ENCODE peak calls at places on chromosomes 1 and 21, in five cellular contexts. P, O, W, M and V are unnamed samples.

GRCh38 chr21:31235671-31236450 is 108.2 kb downstream of the TIAM1 start:
- DNase-seq in P (no peak), M (no peak), O (no peak), W (no peak), V (no peak)

GRCh38 chr1:101300916-101301315 is 64.1 kb downstream of the S1PR1 start:
- DNase-seq in W (no peak), P (no peak), M (no peak), O (no peak), V (no peak)

GRCh38 chr21:14259669-14260458 is 43.9 kb downstream of the RBM11 start:
- DNase-seq in P (no peak), W (no peak), O (no peak), M (no peak), V (no peak)

GRCh38 chr1:12407050-12407961 is 177.5 kb downstream of the VPS13D start:
- DNase-seq in W (no peak), M (no peak), O (no peak), P (no peak), V (no peak)

GRCh38 chr1:67134692-67135091 is at the start of gene C1orf141:
- DNase-seq in P (no peak), M (no peak), O (no peak), W (no peak), V (no peak)

GRCh38 chr1:35557118-35557610 is at the start of gene KIAA0319L:
- DNase-seq in W (peak; percentile 94), P (peak; percentile 92), O (peak; percentile 88), M (peak; percentile 90), V (peak; percentile 39)

GRCh38 chr1:97094257-97094972 is 372.8 kb downstream of the PTBP2 start:
- DNase-seq in W (no peak), O (no peak), P (no peak), M (no peak), V (no peak)

GRCh38 chr1:43560286-43560685 is 29.6 kb downstream of the PTPRF start:
- DNase-seq in O (no peak), P (no peak), M (no peak), W (no peak), V (no peak)

GRCh38 chr1:9201421-9202239 is 32.9 kb upstream of the H6PD start:
- DNase-seq in P (no peak), O (no peak), M (peak; percentile 18), W (peak; percentile 76), V (no peak)

GRCh38 chr1:89822109-89822962 is 1.5 kb downstream of the LRRC8D start:
- DNase-seq in O (no peak), M (peak; percentile 21), W (no peak), P (peak; percentile 20), V (no peak)

GRCh38 chr1:15436881-15437449 is 1.3 kb upstream of the CTRC start:
- DNase-seq in W (no peak), O (no peak), M (no peak), P (no peak), V (no peak)

GRCh38 chr1:145962157-145963102 is 1.9 kb downstream of the ANKRD34A start:
- DNase-seq in P (peak; percentile 48), M (peak; percentile 38), O (no peak), W (peak; percentile 83), V (no peak)

GRCh38 chr1:88009916-88010315 is 674.2 kb upstream of the PKN2 start:
- DNase-seq in O (no peak), M (no peak), P (no peak), W (no peak), V (no peak)

GRCh38 chr1:62271932-62272728 is 47.1 kb downstream of the KANK4 start:
- DNase-seq in P (no peak), M (no peak), O (no peak), W (no peak), V (peak; percentile 40)

GRCh38 chr1:22738522-22738921 is 27.9 kb downstream of the EPHB2 start:
- DNase-seq in O (no peak), M (no peak), P (no peak), W (no peak), V (no peak)

GRCh38 chr1:56547473-56547872 is 31.9 kb downstream of the PLPP3 start:
- DNase-seq in P (no peak), O (no peak), W (no peak), M (no peak), V (no peak)

DNA sequence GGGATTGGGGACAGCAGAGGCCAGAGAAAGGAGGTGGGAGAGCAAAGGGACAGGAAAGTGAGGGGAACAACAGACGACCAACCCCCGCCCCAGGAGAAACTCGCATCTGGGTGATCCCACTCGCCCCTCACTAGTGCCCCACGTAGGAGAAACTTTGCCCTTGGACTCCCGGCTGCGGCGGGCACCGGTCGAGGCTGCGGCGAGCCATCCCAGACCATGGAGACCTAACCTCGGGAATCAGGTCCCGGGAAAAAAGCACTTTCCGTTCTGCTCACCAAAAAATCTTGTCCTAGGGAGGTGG is 2.6 kb downstream of the GFI1 start:
- DNase-seq in W (no peak), P (no peak), O (no peak), M (no peak), V (no peak)
- H3K27me3 ChIP-seq in W (peaks cover 86% of the 10 kb centered on the region), P (peaks cover 59% of the 10 kb centered on the region), O (peaks cover 55% of the 10 kb centered on the region), M (peaks cover 100% of the 10 kb centered on the region), V (peaks cover 98% of the 10 kb centered on the region)

GRCh38 chr1:230985711-230986110 is 6.8 kb downstream of the ARV1 start:
- DNase-seq in O (no peak), M (peak; percentile 71), W (no peak), P (no peak), V (no peak)

GRCh38 chr1:230982698-230983097 is 3.8 kb downstream of the ARV1 start:
- DNase-seq in O (no peak), P (no peak), M (no peak), W (no peak), V (no peak)

GRCh38 chr1:230986976-230987375 is 8.1 kb downstream of the ARV1 start:
- DNase-seq in W (no peak), O (no peak), P (no peak), M (no peak), V (no peak)

GRCh38 chr1:230987446-230987845 is 8.6 kb downstream of the ARV1 start:
- DNase-seq in P (no peak), W (no peak), O (no peak), M (no peak), V (no peak)

GRCh38 chr1:230983811-230984210 is 4.9 kb downstream of the ARV1 start:
- DNase-seq in M (no peak), O (no peak), W (no peak), P (no peak), V (no peak)
- H3K27me3 ChIP-seq in M (no peaks in the 10 kb centered on the region), O (no peaks in the 10 kb centered on the region), W (no peaks in the 10 kb centered on the region), P (no peaks in the 10 kb centered on the region), V (no peaks in the 10 kb centered on the region)

GRCh38 chr1:2972011-2972878 is 49.0 kb upstream of the ACTRT2 start:
- DNase-seq in P (peak; percentile 14), M (no peak), O (no peak), W (peak; percentile 60), V (no peak)

GRCh38 chr1:2971146-2971501 is 50.1 kb upstream of the ACTRT2 start:
- DNase-seq in O (no peak), P (peak; percentile 7), M (no peak), W (peak; percentile 61), V (no peak)

GRCh38 chr1:2970311-2971145 is 50.7 kb upstream of the ACTRT2 start:
- DNase-seq in P (peak; percentile 3), M (no peak), W (peak; percentile 31), O (no peak), V (no peak)

GRCh38 chr1:2972879-2973575 is 48.2 kb upstream of the ACTRT2 start:
- DNase-seq in P (peak; percentile 11), M (no peak), O (peak; percentile 26), W (peak; percentile 51), V (no peak)

DNA sequence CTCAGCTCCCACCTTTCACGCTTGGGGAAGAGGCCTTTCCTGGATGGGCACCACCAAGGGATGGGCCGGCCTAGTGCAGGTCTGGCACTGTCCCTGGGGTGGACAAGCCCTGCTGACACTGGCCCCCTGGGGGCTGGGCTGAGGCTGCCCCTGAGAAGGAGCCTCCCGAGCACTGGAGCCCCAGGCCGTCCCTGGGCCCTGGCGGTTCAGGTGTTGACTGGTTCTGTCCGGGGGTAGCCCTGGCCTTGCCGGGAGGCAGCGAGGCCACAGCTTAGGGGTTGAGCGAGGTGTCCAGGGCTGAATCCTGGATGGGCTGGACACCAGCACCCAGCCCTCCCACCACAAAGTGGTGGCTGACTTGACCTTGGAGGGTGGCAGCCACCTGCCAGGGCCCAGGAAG is 49.7 kb upstream of the ACTRT2 start:
- DNase-seq in P (peak; percentile 13), M (no peak), W (peak; percentile 59), O (peak; percentile 24), V (no peak)
- H3K27me3 ChIP-seq in P (no peaks in the 10 kb centered on the region), M (peaks cover 37% of the 10 kb centered on the region), W (peaks cover 16% of the 10 kb centered on the region), O (no peaks in the 10 kb centered on the region), V (peaks cover 8% of the 10 kb centered on the region)

GRCh38 chr1:156625436-156626078 is 6.3 kb downstream of the HAPLN2 start:
- DNase-seq in W (peak; percentile 77), M (peak; percentile 61), P (peak; percentile 54), O (peak; percentile 61), V (peak; percentile 85)
- H3K27me3 ChIP-seq in W (peaks cover 58% of the 10 kb centered on the region), M (peaks cover 91% of the 10 kb centered on the region), P (peaks cover 15% of the 10 kb centered on the region), O (peaks cover 21% of the 10 kb centered on the region), V (peaks cover 19% of the 10 kb centered on the region)

DNA sequence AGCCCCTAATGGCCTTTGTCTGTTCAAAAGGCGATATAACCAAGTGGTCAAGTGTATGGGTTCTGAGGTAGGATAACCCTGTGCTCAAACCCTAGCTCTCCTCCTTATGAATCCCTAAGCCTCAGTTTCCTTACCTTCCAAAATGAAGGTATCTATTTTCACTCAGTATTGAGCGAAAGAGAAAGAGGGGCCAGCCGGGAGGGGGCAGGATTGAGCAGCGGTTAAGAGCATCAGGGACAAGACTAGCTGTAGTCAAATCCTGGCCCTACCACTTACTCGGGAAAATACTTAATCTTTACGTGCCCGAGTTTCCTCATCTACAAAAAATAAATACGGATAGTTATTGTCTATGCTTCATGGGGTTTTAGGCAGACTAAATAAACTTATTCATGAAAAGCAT is 25.7 kb downstream of the LY9 start:
- DNase-seq in O (no peak), W (no peak), P (no peak), M (no peak), V (peak; percentile 21)
- H3K27me3 ChIP-seq in O (no peaks in the 10 kb centered on the region), W (peaks cover 3% of the 10 kb centered on the region), P (no peaks in the 10 kb centered on the region), M (no peaks in the 10 kb centered on the region), V (no peaks in the 10 kb centered on the region)

DNA sequence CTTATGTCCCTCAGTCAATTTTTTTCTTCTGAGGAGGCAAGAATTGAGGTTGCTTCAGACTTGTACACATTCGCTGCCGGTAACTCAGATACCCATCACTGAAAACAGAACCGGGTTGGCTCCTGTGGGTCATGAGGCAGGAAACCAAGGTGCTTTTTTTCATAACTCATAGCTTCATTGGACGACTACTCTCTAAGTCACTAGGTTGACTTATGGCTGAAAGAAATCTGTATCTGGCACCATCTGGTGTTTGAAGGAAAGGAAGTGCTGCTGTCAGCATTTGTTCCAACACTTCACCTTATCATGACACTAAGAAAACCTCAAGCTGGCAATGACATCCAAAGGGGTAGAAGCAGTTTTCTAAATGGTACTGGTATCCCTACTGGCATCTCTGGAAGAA is 82.3 kb downstream of the TBX19 start:
- DNase-seq in M (no peak), W (no peak), P (no peak), O (no peak), V (no peak)
- H3K27me3 ChIP-seq in M (no peaks in the 10 kb centered on the region), W (no peaks in the 10 kb centered on the region), P (no peaks in the 10 kb centered on the region), O (no peaks in the 10 kb centered on the region), V (no peaks in the 10 kb centered on the region)

DNA sequence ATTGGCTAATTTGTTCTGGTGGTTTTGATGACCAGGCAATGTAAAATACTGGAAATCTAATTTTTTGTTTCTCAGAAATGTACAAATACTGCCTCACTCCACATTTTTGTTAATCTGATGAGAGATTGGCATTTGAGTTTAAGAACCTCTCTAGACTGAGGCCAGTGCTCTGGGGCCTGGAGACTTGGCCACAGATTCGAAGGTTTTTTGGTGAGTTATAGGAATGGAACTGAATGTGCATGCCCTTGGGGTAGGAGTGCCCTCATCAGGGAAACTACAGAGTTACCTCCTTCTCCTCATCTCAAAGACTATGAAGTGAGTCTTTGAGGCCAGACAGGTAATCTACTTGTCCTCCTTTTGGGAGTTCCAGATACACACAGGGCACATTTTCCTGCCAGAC is 347.9 kb downstream of the LTN1 start:
- DNase-seq in P (no peak), W (no peak), O (no peak), M (no peak), V (no peak)
- H3K27me3 ChIP-seq in P (no peaks in the 10 kb centered on the region), W (no peaks in the 10 kb centered on the region), O (no peaks in the 10 kb centered on the region), M (no peaks in the 10 kb centered on the region), V (no peaks in the 10 kb centered on the region)